ENCODE peak calls at places on chromosomes 3 and 15, in seven cellular contexts. H is AG04449; O is effector CD4-positive, alpha-beta T cell; J is omental fat pad; I is neural crest cell; P is MM.1S; M is ascending aorta. A is an unnamed sample.

GRCh38 chr15:74314897-74315438 is 52.5 kb downstream of the CYP11A1 start:
- DNase-seq in O (no peak), J (no peak), I (no peak), P (no peak), M (no peak), H (no peak), A (no peak)

GRCh38 chr3:96209703-96210102 is 604.7 kb upstream of the EPHA6 start:
- DNase-seq in M (no peak), H (no peak), I (no peak), J (no peak), P (no peak), O (no peak), A (no peak)

GRCh38 chr3:42247576-42248027 is 18.4 kb downstream of the CCK start:
- DNase-seq in H (no peak), I (peak), P (peak), O (peak), J (no peak), M (no peak), A (no peak)

GRCh38 chr15:69478259-69478687 is 25.7 kb downstream of the RPLP1 start:
- DNase-seq in M (no peak), I (peak), J (no peak), H (no peak), O (peak), P (peak), A (no peak)

GRCh38 chr3:87313641-87314040 is 37.3 kb upstream of the POU1F1 start:
- DNase-seq in J (no peak), I (no peak), P (no peak), H (no peak), O (no peak), M (no peak), A (no peak)

GRCh38 chr3:184659797-184660301 is 52.0 kb downstream of the MAGEF1 start:
- DNase-seq in J (no peak), H (no peak), P (no peak), I (no peak), O (no peak), M (no peak), A (no peak)

GRCh38 chr3:190092250-190092649 is 28.4 kb downstream of the P3H2 start:
- DNase-seq in O (no peak), P (no peak), H (no peak), I (no peak), M (no peak), J (no peak), A (no peak)

GRCh38 chr3:159486580-159486979 is 502.1 kb upstream of the IL12A start:
- DNase-seq in H (no peak), J (no peak), M (no peak), P (no peak), I (no peak), O (no peak), A (no peak)

GRCh38 chr3:33717616-33717865 is 513 bp downstream of the CLASP2 start:
- DNase-seq in H (no peak), I (peak), O (no peak), J (peak), M (peak), P (no peak), A (no peak)

GRCh38 chr3:167346171-167346570 is 33.9 kb downstream of the ZBBX start:
- DNase-seq in O (no peak), I (no peak), J (no peak), H (no peak), M (no peak), P (no peak), A (no peak)

GRCh38 chr15:40409366-40409765 is 3.8 kb downstream of the IVD start:
- DNase-seq in P (peak), H (no peak), O (no peak), J (no peak), I (no peak), M (no peak), A (no peak)

GRCh38 chr3:134351421-134351820 is 22.8 kb downstream of the AMOTL2 start:
- DNase-seq in J (no peak), I (no peak), P (no peak), O (no peak), M (no peak), H (no peak), A (no peak)

GRCh38 chr15:68682330-68682729 is 103.5 kb downstream of the CORO2B start:
- DNase-seq in I (no peak), P (no peak), M (no peak), H (no peak), O (no peak), J (no peak), A (no peak)

GRCh38 chr3:150414273-150414672 is 6.2 kb downstream of the TSC22D2 start:
- DNase-seq in M (no peak), J (no peak), P (no peak), O (no peak), I (no peak), H (no peak), A (no peak)

GRCh38 chr15:28944286-28944685 is 58.5 kb downstream of the APBA2 start:
- DNase-seq in P (no peak), I (no peak), M (no peak), H (no peak), O (no peak), J (no peak), A (no peak)

GRCh38 chr3:54366007-54366406 is 243.7 kb downstream of the CACNA2D3 start:
- DNase-seq in M (no peak), O (no peak), J (no peak), H (no peak), I (no peak), P (no peak), A (no peak)

GRCh38 chr15:98126326-98127090 is 166.0 kb downstream of the ARRDC4 start:
- DNase-seq in I (no peak), M (no peak), O (no peak), J (no peak), H (no peak), P (no peak), A (no peak)

A was measured in breast epithelium.